ENCODE peak calls at places on chromosomes 12 and 14, in eight cellular contexts. Y, I, K, G, D, C, L and H are unnamed samples.

GRCh38 chr12:42588981-42589464 is 523 bp downstream of the PRICKLE1 start:
- DNase-seq in Y (peak), I (no peak), K (peak), G (peak), D (peak), C (no peak), L (no peak), H (no peak)

GRCh38 chr14:32077081-32078029 is at the start of gene ARHGAP5:
- DNase-seq in Y (no peak), I (peak), K (peak), G (no peak), D (peak), C (no peak), L (peak), H (no peak)

GRCh38 chr14:68924392-68925158 is 54.5 kb downstream of the ACTN1 start:
- DNase-seq in Y (no peak), I (no peak), K (peak), G (no peak), D (no peak), C (no peak), L (no peak), H (no peak)

GRCh38 chr12:124024790-124025189 is 51.8 kb downstream of the ZNF664 start:
- DNase-seq in Y (no peak), I (no peak), K (no peak), G (no peak), D (no peak), C (no peak), L (no peak), H (no peak)

GRCh38 chr12:42666671-42667243 is 77.2 kb upstream of the PRICKLE1 start:
- DNase-seq in Y (no peak), I (peak), K (no peak), G (no peak), D (no peak), C (peak), L (no peak), H (peak)

GRCh38 chr12:93514853-93515252 is 47.5 kb downstream of the MRPL42 start:
- DNase-seq in Y (no peak), I (peak), K (no peak), G (no peak), D (no peak), C (peak), L (no peak), H (peak)

GRCh38 chr12:1797991-1798733 is 22.2 kb upstream of the LRTM2 start:
- DNase-seq in Y (no peak), I (no peak), K (no peak), G (no peak), D (peak), C (no peak), L (no peak), H (no peak)

GRCh38 chr12:52013626-52014310 is 7.0 kb downstream of the TAMALIN start:
- DNase-seq in Y (no peak), I (no peak), K (no peak), G (no peak), D (no peak), C (no peak), L (no peak), H (no peak)

GRCh38 chr12:104582739-104583138 is 126.0 kb downstream of the CHST11 start:
- DNase-seq in Y (no peak), I (no peak), K (no peak), G (no peak), D (no peak), C (no peak), L (no peak), H (no peak)

GRCh38 chr14:98189521-98189920 is 1082.5 kb downstream of the BCL11B start:
- DNase-seq in Y (no peak), I (no peak), K (no peak), G (no peak), D (no peak), C (no peak), L (no peak), H (no peak)

GRCh38 chr12:67919406-67919805 is 69.8 kb upstream of the IFNG-AS1 start:
- DNase-seq in Y (no peak), I (peak), K (no peak), G (no peak), D (no peak), C (no peak), L (no peak), H (peak)

GRCh38 chr12:77116277-77116676 is 50.9 kb upstream of the E2F7 start:
- DNase-seq in Y (no peak), I (peak), K (no peak), G (no peak), D (no peak), C (no peak), L (no peak), H (no peak)

GRCh38 chr12:75177997-75178396 is 31.6 kb downstream of the KCNC2 start:
- DNase-seq in Y (no peak), I (peak), K (no peak), G (no peak), D (no peak), C (peak), L (no peak), H (peak)

GRCh38 chr14:35384386-35385041 is 20.0 kb downstream of the NFKBIA start:
- DNase-seq in Y (peak), I (peak), K (peak), G (peak), D (peak), C (peak), L (no peak), H (peak)

GRCh38 chr12:53995311-53996187 is 4.4 kb upstream of the HOXC9 start:
- DNase-seq in Y (peak), I (peak), K (peak), G (no peak), D (peak), C (no peak), L (no peak), H (no peak)

GRCh38 chr12:107435520-107435919 is 250.1 kb upstream of the PWP1 start:
- DNase-seq in Y (no peak), I (peak), K (no peak), G (no peak), D (no peak), C (no peak), L (no peak), H (no peak)

GRCh38 chr12:117890137-117890536 is 78.7 kb downstream of the KSR2 start:
- DNase-seq in Y (no peak), I (no peak), K (no peak), G (no peak), D (no peak), C (no peak), L (no peak), H (no peak)
- TF ChIP-seq CTCF in Y (no peak), I (peak), K (no peak), G (no peak), D (no peak), C (peak), L (no peak), H (no peak)

DNA sequence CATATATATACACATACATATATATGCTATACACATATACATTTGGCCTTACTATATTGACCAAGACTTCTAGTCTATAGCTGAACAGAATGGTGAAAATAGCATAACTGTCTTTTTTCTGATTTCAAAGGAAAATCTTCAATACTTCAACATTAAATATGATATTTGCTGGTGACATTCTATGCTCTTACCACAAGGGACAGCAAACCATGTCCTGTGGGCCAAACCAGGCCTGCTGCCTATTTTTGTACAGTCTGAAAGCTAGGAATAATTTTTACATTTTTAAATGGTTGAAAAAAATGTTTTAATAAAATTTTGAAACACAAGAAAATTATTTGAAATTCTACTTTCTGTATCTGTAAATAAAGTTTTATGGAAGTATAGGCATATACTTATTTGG is 63.6 kb downstream of the EML5 start:
- DNase-seq in Y (no peak), I (no peak), K (no peak), G (no peak), D (no peak), C (no peak), L (no peak), H (no peak)
- TF ChIP-seq CTCF in Y (no peak), I (peak), K (no peak), G (no peak), D (peak), C (peak), L (no peak), H (no peak)

GRCh38 chr14:60657609-60657983 is 8.3 kb upstream of the SIX1 start:
- DNase-seq in Y (no peak), I (no peak), K (no peak), G (no peak), D (no peak), C (no peak), L (no peak), H (no peak)

GRCh38 chr14:60655114-60655897 is 6.0 kb upstream of the SIX1 start:
- DNase-seq in Y (no peak), I (no peak), K (no peak), G (no peak), D (no peak), C (no peak), L (no peak), H (no peak)

GRCh38 chr14:60658116-60658515 is 8.8 kb upstream of the SIX1 start:
- DNase-seq in Y (no peak), I (no peak), K (no peak), G (no peak), D (no peak), C (no peak), L (no peak), H (no peak)

GRCh38 chr14:60655898-60656754 is 6.8 kb upstream of the SIX1 start:
- DNase-seq in Y (no peak), I (no peak), K (no peak), G (no peak), D (no peak), C (no peak), L (no peak), H (no peak)

GRCh38 chr14:60656755-60657608 is 7.7 kb upstream of the SIX1 start:
- DNase-seq in Y (peak), I (peak), K (peak), G (peak), D (peak), C (no peak), L (no peak), H (peak)
- TF ChIP-seq CTCF in Y (no peak), I (peak), K (peak), G (peak), D (peak), C (peak), L (no peak), H (peak)

DNA sequence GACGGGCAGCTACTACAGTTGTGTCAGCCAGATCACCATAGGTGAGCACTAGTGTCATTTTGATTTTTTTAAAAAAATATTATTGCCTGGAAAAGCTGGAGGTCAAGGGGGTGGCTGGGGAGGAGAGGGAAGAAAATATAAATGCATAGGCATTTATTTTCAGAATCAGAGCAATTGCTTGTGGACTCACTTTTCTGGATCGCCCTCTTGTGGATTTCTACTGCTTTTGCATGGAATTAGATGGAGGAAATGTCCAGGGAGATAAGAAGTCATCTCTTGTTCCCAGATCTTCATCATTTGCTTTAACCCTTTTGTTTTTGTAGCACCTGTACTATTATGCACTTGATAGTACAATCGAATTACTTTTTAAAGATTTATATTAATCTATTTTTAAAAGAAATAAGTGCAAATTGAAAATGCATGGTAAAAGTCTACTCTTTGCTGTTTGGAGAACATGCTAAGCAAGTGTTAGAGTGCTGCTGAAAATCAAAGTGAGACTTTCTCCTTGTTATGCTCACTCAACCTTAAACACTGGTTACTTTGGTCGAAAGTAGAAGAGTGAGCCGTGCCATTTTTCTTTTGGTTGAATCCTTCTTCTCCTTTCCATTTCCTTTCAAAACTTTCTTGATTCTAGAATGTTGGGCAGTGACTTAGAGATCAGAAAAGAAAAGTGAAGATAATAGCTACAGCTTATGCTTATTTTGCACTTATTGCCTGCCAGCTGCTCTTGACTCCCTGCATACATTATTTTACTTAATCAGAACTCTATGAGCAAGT is 60.6 kb upstream of the ANO4 start:
- DNase-seq in Y (no peak), I (peak), K (no peak), G (no peak), D (no peak), C (peak), L (no peak), H (peak)
- TF ChIP-seq CTCF in Y (peak), I (peak), K (peak), G (peak), D (peak), C (peak), L (peak), H (peak)

GRCh38 chr12:49854976-49855375 is 12.1 kb upstream of the BCDIN3D start:
- DNase-seq in Y (no peak), I (no peak), K (no peak), G (no peak), D (no peak), C (no peak), L (no peak), H (no peak)
- TF ChIP-seq CTCF in Y (no peak), I (no peak), K (no peak), G (no peak), D (no peak), C (no peak), L (no peak), H (no peak)